ENCODE peak calls at places on chromosome 3, in nine cellular contexts. X, O, Q, K, C, B, I, E and S are unnamed samples.
A peak's percentile ranks its signal among the peaks of the same experiment; 100 is the strongest.

GRCh38 chr3:159637895-159638542 is 350.6 kb upstream of the IL12A start:
- DNase-seq in X (no peak), O (peak; percentile 79), Q (no peak), K (no peak), C (no peak), B (no peak), I (no peak), E (peak; percentile 32), S (no peak)

GRCh38 chr3:49872801-49873281 is 3.1 kb upstream of the CAMKV start:
- DNase-seq in X (peak; percentile 55), O (no peak), Q (no peak), K (no peak), C (no peak), B (no peak), I (no peak), E (no peak), S (no peak)

GRCh38 chr3:119669906-119670570 is 7.2 kb downstream of the COX17 start:
- DNase-seq in X (no peak), O (no peak), Q (no peak), K (no peak), C (no peak), B (no peak), I (no peak), E (no peak), S (no peak)

GRCh38 chr3:14598143-14598569 is 53.4 kb upstream of the CCDC174 start:
- DNase-seq in X (no peak), O (peak; percentile 39), Q (no peak), K (no peak), C (no peak), B (no peak), I (no peak), E (peak; percentile 13), S (peak; percentile 26)

GRCh38 chr3:129123314-129124060 is 1.9 kb upstream of the RAB43 start:
- DNase-seq in X (no peak), O (peak; percentile 50), Q (no peak), K (no peak), C (no peak), B (no peak), I (no peak), E (no peak), S (no peak)

GRCh38 chr3:127792664-127793292 is 29.5 kb downstream of the MGLL start:
- DNase-seq in X (peak; percentile 60), O (peak; percentile 98), Q (peak; percentile 87), K (peak; percentile 50), C (peak; percentile 83), B (peak; percentile 38), I (no peak), E (peak; percentile 95), S (peak; percentile 32)

GRCh38 chr3:10845839-10846656 is 30.0 kb downstream of the SLC6A11 start:
- DNase-seq in X (peak; percentile 2), O (no peak), Q (no peak), K (no peak), C (no peak), B (peak; percentile 31), I (no peak), E (no peak), S (peak; percentile 21)

GRCh38 chr3:52055537-52056351 is 627 bp downstream of the DUSP7 start:
- DNase-seq in X (peak; percentile 62), O (peak; percentile 57), Q (peak; percentile 79), K (peak; percentile 49), C (peak; percentile 75), B (no peak), I (no peak), E (no peak), S (no peak)

GRCh38 chr3:24201301-24201700 is 256.2 kb downstream of the NR1D2 start:
- DNase-seq in X (no peak), O (no peak), Q (no peak), K (no peak), C (no peak), B (no peak), I (no peak), E (no peak), S (no peak)

GRCh38 chr3:122942937-122943827 is 84.4 kb downstream of the SEMA5B start:
- DNase-seq in X (peak; percentile 88), O (peak; percentile 40), Q (peak; percentile 72), K (peak; percentile 82), C (no peak), B (peak; percentile 66), I (peak; percentile 71), E (peak; percentile 11), S (peak; percentile 83)

GRCh38 chr3:79018671-79019136 is 749.1 kb downstream of the ROBO1 start:
- DNase-seq in X (peak; percentile 71), O (peak; percentile 64), Q (peak; percentile 81), K (peak; percentile 49), C (peak; percentile 81), B (peak; percentile 59), I (peak; percentile 39), E (no peak), S (peak; percentile 70)

GRCh38 chr3:147380271-147380995 is 25.9 kb downstream of the ZIC4 start:
- DNase-seq in X (no peak), O (no peak), Q (no peak), K (no peak), C (no peak), B (no peak), I (no peak), E (no peak), S (no peak)

GRCh38 chr3:147380996-147381376 is 25.4 kb downstream of the ZIC4 start:
- DNase-seq in X (no peak), O (no peak), Q (no peak), K (no peak), C (no peak), B (no peak), I (no peak), E (no peak), S (no peak)

GRCh38 chr3:147379651-147380050 is 26.7 kb downstream of the ZIC4 start:
- DNase-seq in X (no peak), O (no peak), Q (no peak), K (no peak), C (no peak), B (no peak), I (no peak), E (no peak), S (no peak)

GRCh38 chr3:147378186-147378503 is 28.2 kb downstream of the ZIC4 start:
- DNase-seq in X (no peak), O (no peak), Q (no peak), K (no peak), C (no peak), B (no peak), I (no peak), E (no peak), S (no peak)

GRCh38 chr3:147377412-147378185 is 28.7 kb downstream of the ZIC4 start:
- DNase-seq in X (no peak), O (no peak), Q (no peak), K (no peak), C (no peak), B (no peak), I (no peak), E (no peak), S (no peak)
- H3K27me3 ChIP-seq in X (peaks cover 13% of the 10 kb centered on the region), O (peaks cover 59% of the 10 kb centered on the region), Q (peaks cover 17% of the 10 kb centered on the region), K (peaks cover 29% of the 10 kb centered on the region), C (peaks cover 46% of the 10 kb centered on the region), B (peaks cover 91% of the 10 kb centered on the region), I (peaks cover 24% of the 10 kb centered on the region), E (peaks cover 83% of the 10 kb centered on the region), S (no peaks in the 10 kb centered on the region)

GRCh38 chr3:5191555-5192304 is 4.2 kb downstream of the EDEM1 start:
- DNase-seq in X (no peak), O (no peak), Q (no peak), K (no peak), C (no peak), B (no peak), I (no peak), E (no peak), S (no peak)

GRCh38 chr3:5187920-5188418 is 462 bp downstream of the EDEM1 start:
- DNase-seq in X (peak; percentile 37), O (peak; percentile 24), Q (peak; percentile 75), K (no peak), C (peak; percentile 74), B (peak; percentile 40), I (no peak), E (no peak), S (peak; percentile 35)

GRCh38 chr3:5188419-5189405 is 1.2 kb downstream of the EDEM1 start:
- DNase-seq in X (no peak), O (peak; percentile 17), Q (no peak), K (peak; percentile 65), C (no peak), B (no peak), I (no peak), E (no peak), S (peak; percentile 33)

GRCh38 chr3:5192568-5193319 is 5.2 kb downstream of the EDEM1 start:
- DNase-seq in X (no peak), O (no peak), Q (no peak), K (no peak), C (no peak), B (no peak), I (no peak), E (no peak), S (no peak)

DNA sequence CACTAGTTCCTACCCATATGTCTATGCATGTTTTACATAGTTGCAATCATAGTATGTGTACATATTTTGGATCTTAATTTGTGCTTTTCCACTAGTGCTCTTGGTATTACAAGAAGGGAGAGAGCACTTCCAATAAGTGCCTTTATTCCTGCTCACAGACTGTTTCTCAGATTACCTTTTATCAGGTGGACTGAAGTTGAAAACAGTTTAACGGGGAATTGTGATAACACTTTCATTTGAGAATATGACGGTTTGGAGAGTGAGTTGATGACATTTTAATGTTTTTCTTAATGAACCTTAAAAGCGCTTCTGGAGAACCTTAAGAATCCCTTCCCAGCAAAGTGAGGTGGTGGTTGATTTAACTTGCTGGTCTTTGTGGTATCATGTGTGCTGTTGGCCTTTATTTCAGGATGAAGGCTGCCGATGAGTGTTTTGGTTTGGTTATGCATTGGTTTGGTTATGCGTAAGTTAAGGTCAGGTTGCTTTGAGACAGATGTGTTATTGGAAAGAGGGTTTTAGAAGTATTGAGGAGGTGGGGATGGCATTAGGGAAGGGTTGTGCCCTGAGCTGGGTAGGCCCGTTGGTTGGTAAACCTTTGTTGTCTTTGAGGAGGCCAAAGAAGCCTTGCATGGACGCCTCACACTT is 2.8 kb downstream of the EDEM1 start:
- DNase-seq in X (no peak), O (no peak), Q (no peak), K (no peak), C (no peak), B (no peak), I (no peak), E (no peak), S (no peak)
- H3K27ac ChIP-seq in X (no peak overlapping the region), O (no peak overlapping the region), Q (no peak overlapping the region), K (no peak overlapping the region), C (no peak overlapping the region), B (no peak overlapping the region), I (no peak overlapping the region), E (no peak overlapping the region), S (no peak overlapping the region)

DNA sequence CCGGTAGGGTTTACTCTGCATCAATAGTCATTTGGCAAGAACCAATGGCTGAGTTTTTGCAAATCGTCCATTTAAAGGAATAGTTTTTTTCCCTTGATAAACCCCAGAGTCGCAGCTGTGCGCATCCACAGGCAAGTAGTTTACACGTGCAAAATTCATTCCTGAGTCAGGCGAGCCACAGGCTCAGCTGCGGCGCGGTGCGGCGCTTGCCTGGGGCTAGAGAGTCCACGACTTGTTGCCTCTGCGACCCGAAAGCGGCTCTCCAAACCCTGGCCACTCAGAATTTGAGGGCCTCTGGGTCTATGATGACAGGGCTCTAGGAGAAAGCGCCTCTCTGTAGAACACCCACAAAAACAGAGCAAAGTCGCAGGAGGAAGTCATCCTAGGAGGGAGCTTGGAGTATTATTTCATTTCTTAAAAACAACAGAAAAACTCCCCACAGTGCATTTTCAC is 36.6 kb downstream of the ZIC4 start:
- DNase-seq in X (no peak), O (no peak), Q (no peak), K (no peak), C (no peak), B (no peak), I (no peak), E (no peak), S (no peak)
- H3K27me3 ChIP-seq in X (peaks cover 29% of the 10 kb centered on the region), O (peaks cover 77% of the 10 kb centered on the region), Q (peaks cover 28% of the 10 kb centered on the region), K (peaks cover 22% of the 10 kb centered on the region), C (peaks cover 50% of the 10 kb centered on the region), B (peaks cover 80% of the 10 kb centered on the region), I (peaks cover 17% of the 10 kb centered on the region), E (peaks cover 81% of the 10 kb centered on the region), S (no peaks in the 10 kb centered on the region)

GRCh38 chr3:12553921-12554391 is 2.9 kb upstream of the MKRN2 start:
- DNase-seq in X (no peak), O (no peak), Q (peak; percentile 59), K (no peak), C (no peak), B (peak; percentile 25), I (no peak), E (no peak), S (peak; percentile 32)
- H3K27ac ChIP-seq in X (no peak overlapping the region), O (peak overlapping the region; percentile 76), Q (no peak overlapping the region), K (no peak overlapping the region), C (peak overlapping the region; percentile 44), B (no peak overlapping the region), I (no peak overlapping the region), E (peak overlapping the region; percentile 52), S (no peak overlapping the region)